ENCODE peak calls at places on chromosomes 3 and 15, in four cellular contexts. One of them, this sample, is unnamed.

GRCh38 chr3:184176377-184177330 is 2.0 kb downstream of the AP2M1 start:
- DNase-seq in A549: peak; percentile 77
- DNase-seq in mesendoderm: peak; percentile 99
- DNase-seq in MM.1S: no peak
- DNase-seq in this sample: peak; percentile 24

GRCh38 chr3:179811321-179812095 is 158.7 kb downstream of the USP13 start:
- DNase-seq in MM.1S: peak; percentile 78
- DNase-seq in A549: peak; percentile 68
- DNase-seq in mesendoderm: peak; percentile 80
- DNase-seq in this sample: peak; percentile 59

GRCh38 chr3:197495499-197495898 is 60.3 kb downstream of the BDH1 start:
- DNase-seq in MM.1S: no peak
- DNase-seq in A549: no peak
- DNase-seq in mesendoderm: no peak
- DNase-seq in this sample: no peak

GRCh38 chr3:126111126-126111551 is 27.2 kb upstream of the SLC41A3 start:
- DNase-seq in mesendoderm: no peak
- DNase-seq in A549: no peak
- DNase-seq in MM.1S: no peak
- DNase-seq in this sample: no peak

GRCh38 chr3:31197941-31198340 is 303.5 kb upstream of the GADL1 start:
- DNase-seq in MM.1S: no peak
- DNase-seq in mesendoderm: no peak
- DNase-seq in A549: no peak
- DNase-seq in this sample: no peak

GRCh38 chr3:29611252-29611651 is 330.4 kb downstream of the RBMS3 start:
- DNase-seq in MM.1S: no peak
- DNase-seq in mesendoderm: no peak
- DNase-seq in A549: no peak
- DNase-seq in this sample: no peak

GRCh38 chr3:14947886-14948608 is 664 bp downstream of the NR2C2 start:
- DNase-seq in A549: peak; percentile 97
- DNase-seq in MM.1S: peak; percentile 95
- DNase-seq in mesendoderm: peak; percentile 98
- DNase-seq in this sample: peak; percentile 97

GRCh38 chr3:124318014-124318413 is 326.1 kb upstream of the ROPN1 start:
- DNase-seq in A549: no peak
- DNase-seq in MM.1S: no peak
- DNase-seq in mesendoderm: peak; percentile 40
- DNase-seq in this sample: no peak

GRCh38 chr3:170809975-170810357 is 60.0 kb downstream of the RPL22L1 start:
- DNase-seq in MM.1S: no peak
- DNase-seq in A549: no peak
- DNase-seq in mesendoderm: no peak
- DNase-seq in this sample: no peak

GRCh38 chr15:99169769-99170311 is 65.0 kb downstream of the SYNM start:
- DNase-seq in A549: no peak
- DNase-seq in mesendoderm: no peak
- DNase-seq in MM.1S: no peak
- DNase-seq in this sample: no peak

GRCh38 chr3:114171677-114172076 is 7.2 kb downstream of the DRD3 start:
- DNase-seq in MM.1S: no peak
- DNase-seq in A549: no peak
- DNase-seq in mesendoderm: no peak
- DNase-seq in this sample: no peak

GRCh38 chr15:83061680-83062079 is 5.4 kb downstream of the BTBD1 start:
- DNase-seq in MM.1S: no peak
- DNase-seq in mesendoderm: no peak
- DNase-seq in A549: no peak
- DNase-seq in this sample: no peak

GRCh38 chr3:14410501-14411165 is 8.2 kb downstream of the SLC6A6 start:
- DNase-seq in A549: peak; percentile 98
- DNase-seq in MM.1S: no peak
- DNase-seq in mesendoderm: peak; percentile 82
- DNase-seq in this sample: no peak

GRCh38 chr3:168157301-168157700 is 61.6 kb upstream of the GOLIM4 start:
- DNase-seq in A549: no peak
- DNase-seq in mesendoderm: peak; percentile 89
- DNase-seq in MM.1S: no peak
- DNase-seq in this sample: no peak

GRCh38 chr15:31269961-31270575 is 56.6 kb upstream of the KLF13 start:
- DNase-seq in mesendoderm: no peak
- DNase-seq in A549: no peak
- DNase-seq in MM.1S: no peak
- DNase-seq in this sample: no peak

GRCh38 chr3:164465172-164465571 is 613.1 kb downstream of the SI start:
- DNase-seq in mesendoderm: no peak
- DNase-seq in A549: peak; percentile 76
- DNase-seq in MM.1S: no peak
- DNase-seq in this sample: no peak

GRCh38 chr15:29289179-29289578 is 19.6 kb upstream of the NSMCE3 start:
- DNase-seq in MM.1S: no peak
- DNase-seq in A549: no peak
- DNase-seq in mesendoderm: no peak
- DNase-seq in this sample: no peak

GRCh38 chr3:121989943-121990342 is 32.1 kb downstream of the ILDR1 start:
- DNase-seq in MM.1S: no peak
- DNase-seq in A549: peak; percentile 34
- DNase-seq in mesendoderm: peak; percentile 76
- DNase-seq in this sample: no peak

GRCh38 chr3:195306359-195306758 is 35.4 kb upstream of the XXYLT1 start:
- DNase-seq in A549: no peak
- DNase-seq in mesendoderm: no peak
- DNase-seq in MM.1S: no peak
- DNase-seq in this sample: no peak

GRCh38 chr3:159726231-159726964 is 262.2 kb upstream of the IL12A start:
- DNase-seq in mesendoderm: peak; percentile 37
- DNase-seq in A549: no peak
- DNase-seq in MM.1S: peak; percentile 55
- DNase-seq in this sample: no peak

GRCh38 chr3:41424543-41425300 is 225.4 kb downstream of the CTNNB1 start:
- DNase-seq in mesendoderm: no peak
- DNase-seq in A549: no peak
- DNase-seq in MM.1S: no peak
- DNase-seq in this sample: no peak

GRCh38 chr3:16061491-16061890 is 113.0 kb upstream of the GALNT15 start:
- DNase-seq in MM.1S: no peak
- DNase-seq in mesendoderm: no peak
- DNase-seq in A549: no peak
- DNase-seq in this sample: no peak
- H3K4me2 ChIP-seq in MM.1S: no peak overlapping the region
- H3K4me2 ChIP-seq in mesendoderm: no peak overlapping the region
- H3K4me2 ChIP-seq in A549: peak overlapping the region; percentile 74
- H3K4me2 ChIP-seq in this sample: no peak overlapping the region

DNA sequence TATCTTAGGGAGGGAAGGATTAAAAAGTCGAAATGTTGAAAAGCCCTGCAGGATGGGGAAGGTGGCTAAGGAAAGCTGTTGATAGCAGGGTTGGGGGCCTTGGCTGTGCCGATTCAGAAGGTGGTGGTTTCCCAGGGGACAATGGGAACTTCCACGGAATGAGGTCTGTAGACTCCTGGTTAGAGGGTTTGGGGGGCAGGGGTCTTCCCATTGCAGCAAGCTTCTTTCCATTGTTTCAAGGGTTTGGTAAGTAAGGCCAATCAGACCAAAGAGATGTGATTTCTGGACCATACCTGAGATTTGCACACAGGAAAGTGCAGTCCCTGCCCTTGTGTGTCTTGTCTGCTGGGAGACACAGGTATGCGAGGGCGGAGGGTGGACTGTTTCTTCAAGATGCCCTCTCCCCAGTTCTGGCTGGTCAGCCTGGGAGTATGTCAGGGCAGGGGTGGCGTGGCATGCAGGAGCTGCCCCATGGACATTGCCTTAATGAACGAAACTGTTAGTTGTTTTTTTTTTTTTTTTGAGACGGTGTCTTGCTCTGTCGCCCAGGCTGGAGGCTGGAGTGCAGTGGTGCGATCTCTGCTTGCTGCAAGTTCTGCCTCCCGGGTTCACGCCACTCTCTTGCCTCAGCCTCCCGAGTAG is 50.8 kb downstream of the RGMA start:
- DNase-seq in A549: no peak
- DNase-seq in mesendoderm: no peak
- DNase-seq in MM.1S: no peak
- DNase-seq in this sample: no peak
- H3K4me2 ChIP-seq in A549: no peak overlapping the region
- H3K4me2 ChIP-seq in mesendoderm: no peak overlapping the region
- H3K4me2 ChIP-seq in MM.1S: no peak overlapping the region
- H3K4me2 ChIP-seq in this sample: no peak overlapping the region

GRCh38 chr3:48151058-48151806 is 37.0 kb downstream of the CDC25A start:
- DNase-seq in MM.1S: peak; percentile 72
- DNase-seq in mesendoderm: peak; percentile 96
- DNase-seq in A549: peak; percentile 80
- DNase-seq in this sample: peak; percentile 60
- H3K4me2 ChIP-seq in MM.1S: no peak overlapping the region
- H3K4me2 ChIP-seq in mesendoderm: no peak overlapping the region
- H3K4me2 ChIP-seq in A549: peak overlapping the region; percentile 36
- H3K4me2 ChIP-seq in this sample: no peak overlapping the region

GRCh38 chr15:61057830-61058529 is 171.1 kb downstream of the RORA start:
- DNase-seq in mesendoderm: peak; percentile 34
- DNase-seq in MM.1S: no peak
- DNase-seq in A549: no peak
- DNase-seq in this sample: no peak
- H3K4me2 ChIP-seq in mesendoderm: no peak overlapping the region
- H3K4me2 ChIP-seq in MM.1S: no peak overlapping the region
- H3K4me2 ChIP-seq in A549: no peak overlapping the region
- H3K4me2 ChIP-seq in this sample: no peak overlapping the region

GRCh38 chr15:66713843-66714508 is 11.9 kb downstream of the SMAD6 start:
- DNase-seq in MM.1S: peak; percentile 26
- DNase-seq in A549: no peak
- DNase-seq in mesendoderm: no peak
- DNase-seq in this sample: no peak
- H3K4me2 ChIP-seq in MM.1S: peak overlapping the region; percentile 36
- H3K4me2 ChIP-seq in A549: peak overlapping the region; percentile 38
- H3K4me2 ChIP-seq in mesendoderm: no peak overlapping the region
- H3K4me2 ChIP-seq in this sample: no peak overlapping the region

This sample was measured in DND-41.